ENCODE peak calls at places on chromosome 2, in five cellular contexts. W is right cardiac atrium; H is endothelial cell; G is dermis blood vessel endothelial cell; N is stimulated activated CD4-positive, alpha-beta T cell treated with anti-CD3 and anti-CD28 coated beads, TNF-alpha, amount 100 ng/mL, for 24 hours. U is an unnamed sample.

GRCh38 chr2:140880573-140880972 is 1250.2 kb downstream of the LRP1B start:
- DNase-seq in W (no peak), H (no peak), G (no peak), N (no peak), U (no peak)

GRCh38 chr2:138421315-138421970 is 80.1 kb upstream of the SPOPL start:
- DNase-seq in W (no peak), H (no peak), G (peak; percentile 29), N (no peak), U (no peak)

GRCh38 chr2:39000552-39000951 is 110.9 kb downstream of the ARHGEF33 start:
- DNase-seq in W (no peak), H (no peak), G (no peak), N (no peak), U (no peak)

GRCh38 chr2:46648141-46648742 is 168.9 kb downstream of the TMEM247 start:
- DNase-seq in W (no peak), H (no peak), G (no peak), N (no peak), U (no peak)

GRCh38 chr2:30110773-30111172 is 36.0 kb upstream of the YPEL5 start:
- DNase-seq in W (no peak), H (no peak), G (no peak), N (no peak), U (no peak)

GRCh38 chr2:3779650-3780049 is 76.3 kb downstream of the DCDC2C start:
- DNase-seq in W (no peak), H (no peak), G (peak; percentile 7), N (no peak), U (no peak)

GRCh38 chr2:157805519-157805918 is 70.6 kb downstream of the ACVR1 start:
- DNase-seq in W (no peak), H (no peak), G (no peak), N (no peak), U (no peak)

GRCh38 chr2:11625671-11626070 is 44.3 kb downstream of the NTSR2 start:
- DNase-seq in W (no peak), H (no peak), G (no peak), N (no peak), U (no peak)